ENCODE peak calls at places on chromosomes 2 and 18, in nine cellular contexts. R is B cell; V is fibroblast of mammary gland; Y is NCI-H2081; K is NCI-H1417; X is CD8-positive, alpha-beta T cell; G is A549; D is aorta; I is natural killer cell. U is an unnamed sample.

GRCh38 chr2:168247341-168248305 is at the start of gene STK39:
- DNase-seq in V (peak; percentile 63), R (peak; percentile 83), D (peak; percentile 84), I (peak; percentile 71), Y (peak; percentile 72), G (peak; percentile 72), X (peak; percentile 51), K (peak; percentile 63), U (peak; percentile 55)

GRCh38 chr2:20643826-20644225 is 7.1 kb downstream of the HS1BP3 start:
- DNase-seq in Y (no peak), R (no peak), I (no peak), G (no peak), V (no peak), K (no peak), D (no peak), X (no peak), U (no peak)

GRCh38 chr2:149617476-149617875 is 29.9 kb upstream of the MMADHC start:
- DNase-seq in G (no peak), K (no peak), D (no peak), I (no peak), R (no peak), Y (no peak), V (no peak), X (no peak), U (no peak)

GRCh38 chr2:205975082-205975949 is 110.7 kb downstream of the INO80D start:
- DNase-seq in R (no peak), V (peak; percentile 5), Y (no peak), K (no peak), I (no peak), X (no peak), G (peak; percentile 85), D (no peak), U (no peak)

GRCh38 chr18:49899647-49900330 is 86.5 kb upstream of the ACAA2 start:
- DNase-seq in I (no peak), R (no peak), V (no peak), Y (peak; percentile 42), K (peak; percentile 27), G (no peak), D (no peak), X (no peak), U (no peak)

GRCh38 chr18:31447530-31448191 is at the start of gene DSG3:
- DNase-seq in R (no peak), Y (no peak), V (no peak), X (no peak), K (no peak), G (no peak), I (no peak), D (no peak), U (no peak)

GRCh38 chr2:27085670-27086089 is 892 bp upstream of the KHK start:
- DNase-seq in X (no peak), G (peak; percentile 85), I (no peak), V (peak; percentile 69), K (no peak), Y (peak; percentile 24), R (no peak), D (peak; percentile 88), U (no peak)

GRCh38 chr2:229071292-229071976 is 199.7 kb downstream of the PID1 start:
- DNase-seq in X (no peak), K (no peak), G (no peak), I (no peak), R (no peak), D (no peak), V (peak; percentile 10), Y (peak; percentile 21), U (no peak)

GRCh38 chr18:41025666-41026065 is 929.4 kb upstream of the PIK3C3 start:
- DNase-seq in X (no peak), G (no peak), D (no peak), I (no peak), V (no peak), K (no peak), R (no peak), Y (no peak), U (no peak)

GRCh38 chr2:86398911-86399474 is 42.2 kb upstream of the KDM3A start:
- DNase-seq in Y (no peak), D (no peak), I (no peak), V (no peak), X (no peak), R (no peak), G (no peak), K (no peak), U (no peak)

GRCh38 chr2:233059797-233060499 is at the start of gene INPP5D:
- DNase-seq in R (peak; percentile 87), G (no peak), D (peak; percentile 74), V (no peak), X (peak; percentile 40), I (peak; percentile 65), Y (no peak), K (no peak), U (peak; percentile 77)